ENCODE peak calls at places on chromosomes 13 and 19, in six cellular contexts. One of them, this sample, is unnamed.

GRCh38 chr19:47120461-47120860 is 6.9 kb upstream of the ZC3H4 start:
- DNase-seq in heart right ventricle: no peak
- DNase-seq in lower lobe of right lung: no peak
- DNase-seq in sigmoid colon: no peak
- DNase-seq in lower leg skin: no peak
- DNase-seq in IMR-90: no peak
- DNase-seq in this sample: no peak

GRCh38 chr19:41701401-41702075 is 6.9 kb upstream of the CEACAM5 start:
- DNase-seq in heart right ventricle: no peak
- DNase-seq in lower lobe of right lung: no peak
- DNase-seq in sigmoid colon: peak
- DNase-seq in lower leg skin: peak
- DNase-seq in IMR-90: no peak
- DNase-seq in this sample: no peak

GRCh38 chr13:48630791-48631190 is 22.9 kb upstream of the CYSLTR2 start:
- DNase-seq in heart right ventricle: no peak
- DNase-seq in lower lobe of right lung: no peak
- DNase-seq in sigmoid colon: no peak
- DNase-seq in lower leg skin: no peak
- DNase-seq in IMR-90: no peak
- DNase-seq in this sample: peak

GRCh38 chr19:3365447-3366103 is 808 bp upstream of the NFIC start:
- DNase-seq in heart right ventricle: peak
- DNase-seq in lower lobe of right lung: peak
- DNase-seq in sigmoid colon: peak
- DNase-seq in lower leg skin: peak
- DNase-seq in IMR-90: peak
- DNase-seq in this sample: peak

GRCh38 chr19:57382806-57383488 is 6.7 kb upstream of the ZNF548 start:
- DNase-seq in heart right ventricle: no peak
- DNase-seq in lower lobe of right lung: no peak
- DNase-seq in sigmoid colon: no peak
- DNase-seq in lower leg skin: no peak
- DNase-seq in IMR-90: peak
- DNase-seq in this sample: no peak

GRCh38 chr19:34149873-34150272 is 22.4 kb upstream of the LSM14A start:
- DNase-seq in heart right ventricle: no peak
- DNase-seq in lower lobe of right lung: no peak
- DNase-seq in sigmoid colon: no peak
- DNase-seq in lower leg skin: no peak
- DNase-seq in IMR-90: no peak
- DNase-seq in this sample: no peak

GRCh38 chr13:19618925-19619324 is 14.5 kb upstream of the MPHOSPH8 start:
- DNase-seq in heart right ventricle: no peak
- DNase-seq in lower lobe of right lung: no peak
- DNase-seq in sigmoid colon: no peak
- DNase-seq in lower leg skin: no peak
- DNase-seq in IMR-90: peak
- DNase-seq in this sample: peak

GRCh38 chr19:9793051-9793591 is 24.6 kb upstream of the ZNF846 start:
- DNase-seq in heart right ventricle: peak
- DNase-seq in lower lobe of right lung: peak
- DNase-seq in sigmoid colon: peak
- DNase-seq in lower leg skin: peak
- DNase-seq in IMR-90: peak
- DNase-seq in this sample: peak

GRCh38 chr13:73708393-73708985 is 425.7 kb downstream of the KLF12 start:
- DNase-seq in heart right ventricle: no peak
- DNase-seq in lower lobe of right lung: no peak
- DNase-seq in sigmoid colon: no peak
- DNase-seq in lower leg skin: no peak
- DNase-seq in IMR-90: peak
- DNase-seq in this sample: peak

GRCh38 chr19:3683866-3684816 is 16.1 kb downstream of the PIP5K1C start:
- DNase-seq in heart right ventricle: no peak
- DNase-seq in lower lobe of right lung: peak
- DNase-seq in sigmoid colon: no peak
- DNase-seq in lower leg skin: no peak
- DNase-seq in IMR-90: peak
- DNase-seq in this sample: no peak

GRCh38 chr19:3665681-3666544 is 34.4 kb downstream of the PIP5K1C start:
- DNase-seq in heart right ventricle: peak
- DNase-seq in lower lobe of right lung: peak
- DNase-seq in sigmoid colon: peak
- DNase-seq in lower leg skin: peak
- DNase-seq in IMR-90: no peak
- DNase-seq in this sample: peak

GRCh38 chr19:16386619-16387240 is 62.1 kb downstream of the KLF2 start:
- DNase-seq in heart right ventricle: no peak
- DNase-seq in lower lobe of right lung: no peak
- DNase-seq in sigmoid colon: peak
- DNase-seq in lower leg skin: no peak
- DNase-seq in IMR-90: peak
- DNase-seq in this sample: peak

GRCh38 chr19:21677696-21678418 is 89.5 kb downstream of the ZNF100 start:
- DNase-seq in heart right ventricle: peak
- DNase-seq in lower lobe of right lung: no peak
- DNase-seq in sigmoid colon: no peak
- DNase-seq in lower leg skin: no peak
- DNase-seq in IMR-90: no peak
- DNase-seq in this sample: no peak

GRCh38 chr19:3712663-3713531 is 4.7 kb downstream of the TJP3 start:
- DNase-seq in heart right ventricle: no peak
- DNase-seq in lower lobe of right lung: peak
- DNase-seq in sigmoid colon: no peak
- DNase-seq in lower leg skin: no peak
- DNase-seq in IMR-90: no peak
- DNase-seq in this sample: peak

GRCh38 chr13:107023335-107023734 is 455.4 kb upstream of the ARGLU1 start:
- DNase-seq in heart right ventricle: no peak
- DNase-seq in lower lobe of right lung: no peak
- DNase-seq in sigmoid colon: no peak
- DNase-seq in lower leg skin: no peak
- DNase-seq in IMR-90: no peak
- DNase-seq in this sample: no peak

GRCh38 chr13:27450921-27451461 is 627 bp upstream of the MTIF3 start:
- DNase-seq in heart right ventricle: peak
- DNase-seq in lower lobe of right lung: peak
- DNase-seq in sigmoid colon: peak
- DNase-seq in lower leg skin: peak
- DNase-seq in IMR-90: peak
- DNase-seq in this sample: peak

GRCh38 chr19:31096047-31096446 is 253.2 kb downstream of the TSHZ3 start:
- DNase-seq in heart right ventricle: peak
- DNase-seq in lower lobe of right lung: no peak
- DNase-seq in sigmoid colon: no peak
- DNase-seq in lower leg skin: no peak
- DNase-seq in IMR-90: no peak
- DNase-seq in this sample: no peak

GRCh38 chr13:107348931-107349330 is 781.0 kb upstream of the ARGLU1 start:
- DNase-seq in heart right ventricle: no peak
- DNase-seq in lower lobe of right lung: no peak
- DNase-seq in sigmoid colon: no peak
- DNase-seq in lower leg skin: no peak
- DNase-seq in IMR-90: peak
- DNase-seq in this sample: no peak

GRCh38 chr13:22800726-22801401 is 379.9 kb upstream of the SGCG start:
- DNase-seq in heart right ventricle: no peak
- DNase-seq in lower lobe of right lung: no peak
- DNase-seq in sigmoid colon: peak
- DNase-seq in lower leg skin: no peak
- DNase-seq in IMR-90: peak
- DNase-seq in this sample: peak

GRCh38 chr19:15252398-15253018 is 20.3 kb upstream of the EPHX3 start:
- DNase-seq in heart right ventricle: no peak
- DNase-seq in lower lobe of right lung: no peak
- DNase-seq in sigmoid colon: no peak
- DNase-seq in lower leg skin: no peak
- DNase-seq in IMR-90: peak
- DNase-seq in this sample: peak

GRCh38 chr13:18951412-18951811 is 230.2 kb downstream of the TUBA3C start:
- DNase-seq in heart right ventricle: no peak
- DNase-seq in lower lobe of right lung: no peak
- DNase-seq in sigmoid colon: no peak
- DNase-seq in lower leg skin: peak
- DNase-seq in IMR-90: no peak
- DNase-seq in this sample: no peak

GRCh38 chr13:41897126-41897525 is 63.8 kb downstream of the VWA8 start:
- DNase-seq in heart right ventricle: no peak
- DNase-seq in lower lobe of right lung: no peak
- DNase-seq in sigmoid colon: no peak
- DNase-seq in lower leg skin: no peak
- DNase-seq in IMR-90: peak
- DNase-seq in this sample: no peak

GRCh38 chr19:33281296-33281926 is 20.9 kb downstream of the CEBPA start:
- DNase-seq in heart right ventricle: no peak
- DNase-seq in lower lobe of right lung: no peak
- DNase-seq in sigmoid colon: no peak
- DNase-seq in lower leg skin: no peak
- DNase-seq in IMR-90: no peak
- DNase-seq in this sample: no peak

GRCh38 chr19:18761531-18762110 is 29.5 kb downstream of the COMP start:
- DNase-seq in heart right ventricle: no peak
- DNase-seq in lower lobe of right lung: no peak
- DNase-seq in sigmoid colon: no peak
- DNase-seq in lower leg skin: no peak
- DNase-seq in IMR-90: no peak
- DNase-seq in this sample: no peak

DNA sequence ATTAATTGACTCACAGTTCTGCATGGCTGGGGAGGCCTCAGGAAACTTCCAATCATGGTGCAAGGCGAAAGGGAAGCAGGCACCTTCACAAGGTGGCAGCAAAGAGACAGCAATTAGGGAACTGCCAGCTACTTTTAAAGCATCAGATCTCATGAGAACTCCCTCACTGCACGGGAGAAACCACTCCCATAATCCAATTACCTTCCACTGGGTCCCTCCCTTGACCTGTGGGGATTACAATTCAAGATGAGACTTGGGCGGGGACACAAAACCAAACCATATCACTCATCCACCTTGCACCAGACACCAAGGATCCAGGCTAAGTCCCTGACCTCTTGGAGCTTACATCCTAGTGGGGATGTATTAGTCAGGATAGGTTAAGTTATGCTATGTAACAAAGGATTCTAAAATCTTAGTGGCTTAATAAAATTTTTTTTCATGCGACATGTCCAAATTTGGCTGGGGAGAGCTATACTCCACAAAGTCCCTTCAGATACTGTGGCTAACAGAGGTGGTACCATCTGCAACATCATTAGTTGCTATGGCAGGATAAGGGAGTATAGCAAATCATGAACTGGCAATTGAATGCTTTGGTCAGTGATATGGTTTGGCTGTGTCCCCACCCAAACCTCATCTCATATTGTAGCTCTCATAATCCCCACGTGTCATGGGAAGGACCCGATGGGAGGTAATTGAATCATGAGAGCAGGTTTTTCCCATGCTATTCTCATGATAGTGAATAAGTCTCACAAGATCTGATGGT is 8.3 kb upstream of the FAM187B start:
- DNase-seq in heart right ventricle: no peak
- DNase-seq in lower lobe of right lung: no peak
- DNase-seq in sigmoid colon: no peak
- DNase-seq in lower leg skin: peak
- DNase-seq in IMR-90: no peak
- DNase-seq in this sample: no peak
- TF ChIP-seq CTCF in heart right ventricle: no peak
- TF ChIP-seq CTCF in lower lobe of right lung: no peak
- TF ChIP-seq CTCF in sigmoid colon: no peak
- TF ChIP-seq CTCF in lower leg skin: no peak
- TF ChIP-seq CTCF in IMR-90: no peak
- TF ChIP-seq CTCF in this sample: no peak

GRCh38 chr19:7799640-7800355 is 30.2 kb upstream of the EVI5L start:
- DNase-seq in heart right ventricle: peak
- DNase-seq in lower lobe of right lung: peak
- DNase-seq in sigmoid colon: peak
- DNase-seq in lower leg skin: peak
- DNase-seq in IMR-90: peak
- DNase-seq in this sample: peak
- H3K4me3 ChIP-seq in heart right ventricle: no peak
- H3K4me3 ChIP-seq in lower lobe of right lung: peak
- H3K4me3 ChIP-seq in sigmoid colon: no peak
- H3K4me3 ChIP-seq in lower leg skin: no peak
- H3K4me3 ChIP-seq in IMR-90: peak
- H3K4me3 ChIP-seq in this sample: peak

GRCh38 chr13:101327844-101328243 is 88.5 kb downstream of the NALCN start:
- DNase-seq in heart right ventricle: no peak
- DNase-seq in lower lobe of right lung: no peak
- DNase-seq in sigmoid colon: no peak
- DNase-seq in lower leg skin: no peak
- DNase-seq in IMR-90: peak
- DNase-seq in this sample: no peak

GRCh38 chr13:101326710-101327109 is 89.6 kb downstream of the NALCN start:
- DNase-seq in heart right ventricle: no peak
- DNase-seq in lower lobe of right lung: no peak
- DNase-seq in sigmoid colon: no peak
- DNase-seq in lower leg skin: no peak
- DNase-seq in IMR-90: no peak
- DNase-seq in this sample: no peak

GRCh38 chr13:101331731-101332130 is 84.6 kb downstream of the NALCN start:
- DNase-seq in heart right ventricle: no peak
- DNase-seq in lower lobe of right lung: no peak
- DNase-seq in sigmoid colon: no peak
- DNase-seq in lower leg skin: no peak
- DNase-seq in IMR-90: no peak
- DNase-seq in this sample: no peak

DNA sequence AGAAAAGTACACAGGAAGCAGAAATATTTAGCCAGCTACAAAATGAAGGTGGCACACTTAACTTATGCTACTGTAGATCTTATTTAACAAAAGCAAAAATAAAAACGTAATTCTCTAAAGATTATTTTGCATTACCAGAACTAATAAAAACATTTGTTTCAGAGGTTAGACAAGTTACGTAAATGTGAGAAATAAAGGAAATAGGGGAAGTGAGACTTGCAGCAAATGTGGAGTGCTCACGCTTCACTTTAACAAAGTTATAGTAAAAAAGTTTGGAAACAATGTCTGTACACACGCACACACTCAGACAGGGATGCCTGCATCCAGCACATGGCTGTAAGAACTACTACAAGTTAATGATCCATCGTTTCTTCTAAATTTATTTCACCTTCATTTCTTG is 83.7 kb downstream of the NALCN start:
- DNase-seq in heart right ventricle: no peak
- DNase-seq in lower lobe of right lung: no peak
- DNase-seq in sigmoid colon: no peak
- DNase-seq in lower leg skin: no peak
- DNase-seq in IMR-90: no peak
- DNase-seq in this sample: no peak
- TF ChIP-seq CTCF in heart right ventricle: no peak
- TF ChIP-seq CTCF in lower lobe of right lung: no peak
- TF ChIP-seq CTCF in sigmoid colon: no peak
- TF ChIP-seq CTCF in lower leg skin: no peak
- TF ChIP-seq CTCF in IMR-90: no peak
- TF ChIP-seq CTCF in this sample: no peak

DNA sequence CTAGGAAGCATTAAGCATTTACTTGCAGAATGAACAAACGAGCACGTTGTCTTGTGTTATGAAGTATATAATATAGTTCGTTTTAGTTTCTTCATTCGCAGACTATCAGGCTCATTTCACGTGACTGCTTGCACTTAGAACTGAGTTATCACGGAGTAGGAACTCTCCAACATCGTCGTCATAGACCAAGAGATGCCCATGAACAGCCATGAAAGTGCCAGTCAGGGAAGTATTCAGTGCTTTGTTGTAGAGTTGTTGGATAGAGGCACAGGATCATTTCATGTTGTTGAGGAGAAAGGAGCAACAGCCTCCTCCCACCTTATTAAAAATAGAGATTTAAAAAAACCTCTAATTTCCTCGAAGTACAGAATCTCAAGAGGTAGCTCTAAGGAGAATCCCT is 969 bp upstream of the IL17D start:
- DNase-seq in heart right ventricle: no peak
- DNase-seq in lower lobe of right lung: no peak
- DNase-seq in sigmoid colon: no peak
- DNase-seq in lower leg skin: no peak
- DNase-seq in IMR-90: peak
- DNase-seq in this sample: peak
- H3K4me3 ChIP-seq in heart right ventricle: no peak
- H3K4me3 ChIP-seq in lower lobe of right lung: peak
- H3K4me3 ChIP-seq in sigmoid colon: no peak
- H3K4me3 ChIP-seq in lower leg skin: no peak
- H3K4me3 ChIP-seq in IMR-90: peak
- H3K4me3 ChIP-seq in this sample: peak

This sample was measured in fibroblast of the aortic adventitia.